ENCODE peak calls at places on chromosomes 2 and 18, in four cellular contexts. D is A549, J is GM12878, P is K562. Y is an unnamed sample.

GRCh38 chr2:180790891-180791290 is 189.5 kb upstream of the UBE2E3 start:
- DNase-seq in D (no peak), P (no peak), J (no peak), Y (peak; percentile 38)

GRCh38 chr2:121360566-121361300 is 75.7 kb upstream of the TFCP2L1 start:
- DNase-seq in P (no peak), D (peak; percentile 21), J (no peak), Y (peak; percentile 93)

GRCh38 chr2:48287971-48288370 is 242.0 kb upstream of the STON1 start:
- DNase-seq in J (no peak), D (no peak), P (no peak), Y (no peak)

GRCh38 chr2:132542953-132543569 is 126.5 kb downstream of the GPR39 start:
- DNase-seq in J (no peak), P (no peak), D (no peak), Y (peak; percentile 16)

GRCh38 chr18:24704921-24705620 is 244.6 kb downstream of the HRH4 start:
- DNase-seq in J (no peak), D (no peak), P (no peak), Y (peak; percentile 94)

GRCh38 chr18:5998166-5998881 is 103.0 kb upstream of the TMEM200C start:
- DNase-seq in P (no peak), J (no peak), D (no peak), Y (no peak)

GRCh38 chr2:147649963-147650362 is 194.9 kb upstream of the ACVR2A start:
- DNase-seq in P (no peak), D (no peak), J (no peak), Y (no peak)

GRCh38 chr2:216872624-216873023 is 12.8 kb upstream of the TNP1 start:
- DNase-seq in P (no peak), J (no peak), D (no peak), Y (no peak)

GRCh38 chr2:145975406-145975805 is 1455.5 kb upstream of the ZEB2 start:
- DNase-seq in J (no peak), P (no peak), D (no peak), Y (no peak)
- TF ChIP-seq RCOR1 in J (no peak), P (no peak), D (no peak), Y (no peak)

GRCh38 chr18:70363861-70364260 is 75.0 kb downstream of the SOCS6 start:
- DNase-seq in D (no peak), J (no peak), P (no peak), Y (peak; percentile 72)
- TF ChIP-seq CEBPB in D (peak; percentile 41), J (no peak), P (no peak), Y (peak; percentile 64)

DNA sequence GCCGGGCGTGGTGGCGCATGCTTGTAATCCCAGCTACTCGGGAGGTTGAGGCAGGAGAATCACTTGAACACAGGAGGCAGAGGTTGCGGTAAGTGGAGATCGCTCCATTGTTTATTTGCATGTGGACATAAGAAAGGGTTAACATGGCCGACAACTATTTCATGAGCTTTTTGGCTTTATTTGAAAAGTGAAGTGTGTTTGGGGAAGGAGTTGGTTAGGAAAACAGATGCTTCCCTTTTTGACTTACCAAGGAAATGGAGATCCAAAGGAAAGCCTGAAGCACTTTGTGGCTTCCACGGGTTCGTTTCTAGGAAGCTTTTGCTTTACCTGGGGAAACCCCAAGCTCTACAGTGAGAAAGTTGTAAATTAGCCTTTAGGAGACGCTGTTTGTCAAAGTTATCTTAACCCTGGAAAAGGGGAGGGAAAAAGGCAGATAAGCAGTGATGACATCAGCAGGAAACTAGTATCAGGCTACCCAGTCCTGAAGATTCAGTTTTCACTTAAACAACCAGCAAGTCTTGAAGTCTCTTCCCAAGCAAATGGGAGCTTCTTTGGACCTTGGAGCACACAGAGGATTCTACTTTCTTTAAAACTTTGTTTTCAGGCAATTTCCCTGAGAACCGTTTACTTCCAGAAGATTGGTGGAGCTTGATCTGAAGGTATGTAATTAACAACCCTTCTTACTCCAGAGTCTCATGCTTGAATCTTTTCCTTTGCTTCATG is at the start of gene CASP10:
- DNase-seq in P (peak; percentile 88), D (peak; percentile 84), J (peak; percentile 77), Y (peak; percentile 55)
- TF ChIP-seq RCOR1 in P (no peak), D (no peak), J (no peak), Y (no peak)

GRCh38 chr2:70566464-70566863 is 12.8 kb upstream of the TGFA start:
- DNase-seq in D (no peak), J (no peak), P (no peak), Y (no peak)

GRCh38 chr2:70561893-70562292 is 8.3 kb upstream of the TGFA start:
- DNase-seq in P (no peak), J (no peak), D (no peak), Y (no peak)

GRCh38 chr2:70566906-70567305 is 13.3 kb upstream of the TGFA start:
- DNase-seq in J (no peak), P (no peak), D (no peak), Y (no peak)

GRCh38 chr2:70569559-70569958 is 15.9 kb upstream of the TGFA start:
- DNase-seq in J (no peak), P (no peak), D (no peak), Y (no peak)

DNA sequence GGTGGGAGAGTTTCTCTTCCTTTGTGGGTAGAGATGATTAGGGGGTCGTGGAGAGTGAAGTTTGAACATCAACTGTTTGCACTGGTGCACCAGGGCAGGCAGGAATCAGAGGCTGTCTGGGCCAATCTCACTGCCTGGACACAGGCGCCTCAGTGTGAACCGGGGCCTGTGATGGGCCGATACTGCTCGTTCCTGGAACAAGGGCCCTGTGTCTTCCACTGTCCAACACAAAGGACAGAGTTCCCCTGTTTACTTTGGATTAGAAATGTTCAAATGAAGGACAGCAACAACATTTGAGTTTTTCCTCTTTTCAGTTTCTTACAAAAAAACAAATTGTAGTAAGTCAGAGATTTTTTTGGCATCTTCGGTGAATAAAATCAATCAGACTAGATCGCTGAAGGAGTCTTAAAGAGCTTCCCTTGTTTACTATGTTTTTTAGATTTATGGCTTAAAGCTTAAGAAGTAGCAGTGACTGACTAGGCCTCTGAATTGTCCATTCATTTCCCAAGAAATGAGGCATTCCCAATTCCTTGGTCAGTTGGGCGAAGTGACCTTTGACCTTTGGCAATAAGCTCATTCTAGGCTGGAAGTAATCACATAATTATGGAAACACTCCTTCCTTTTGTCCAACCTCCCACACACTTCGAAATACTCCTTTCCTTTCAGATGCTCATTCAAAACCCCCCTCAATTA is 11.6 kb upstream of the TGFA start:
- DNase-seq in D (no peak), P (no peak), J (no peak), Y (no peak)
- TF ChIP-seq CEBPB in D (no peak), P (no peak), J (no peak), Y (no peak)

GRCh38 chr2:124264496-124265160 is 239.5 kb downstream of the CNTNAP5 start:
- DNase-seq in D (no peak), P (no peak), J (no peak), Y (no peak)
- TF ChIP-seq RCOR1 in D (no peak), P (no peak), J (no peak), Y (no peak)

Y was measured in IMR-90.